ENCODE peak calls at places on chromosomes 16 and 17, in nine cellular contexts. E is mammary epithelial cell; R is neural crest cell; T is PC-9; P is mucosa of descending colon; D is fibroblast of mammary gland; H is activated CD8-positive, alpha-beta T cell treated with anti-CD3 and anti-CD28 coated beads for 36 hours; W is H9; C is chondrocyte. G is an unnamed sample.

GRCh38 chr17:35773674-35774425 is 13.2 kb downstream of the C17orf50 start:
- DNase-seq in E (no peak), R (no peak), T (no peak), P (no peak), D (no peak), H (no peak), W (no peak), C (no peak), G (no peak)

GRCh38 chr16:19382887-19383816 is 34.5 kb upstream of the TMC5 start:
- DNase-seq in E (no peak), R (no peak), T (no peak), P (no peak), D (no peak), H (no peak), W (no peak), C (no peak), G (no peak)

GRCh38 chr17:29162909-29163341 is 17.3 kb downstream of the MYO18A start:
- DNase-seq in E (no peak), R (no peak), T (no peak), P (no peak), D (peak; percentile 63), H (no peak), W (no peak), C (no peak), G (no peak)

GRCh38 chr16:87278191-87279093 is 38.8 kb downstream of the C16orf95 start:
- DNase-seq in E (peak; percentile 58), R (peak; percentile 80), T (peak; percentile 50), P (peak; percentile 81), D (peak; percentile 74), H (peak; percentile 68), W (peak; percentile 94), C (no peak), G (peak; percentile 88)

GRCh38 chr16:56625943-56626654 is 518 bp downstream of the MT1E start:
- DNase-seq in E (no peak), R (no peak), T (no peak), P (peak; percentile 60), D (peak; percentile 95), H (no peak), W (no peak), C (no peak), G (no peak)

GRCh38 chr17:78836420-78837021 is 4.1 kb downstream of the USP36 start:
- DNase-seq in E (no peak), R (no peak), T (no peak), P (no peak), D (no peak), H (no peak), W (no peak), C (peak; percentile 12), G (no peak)

GRCh38 chr17:75549246-75550138 is 24.0 kb downstream of the LLGL2 start:
- DNase-seq in E (peak; percentile 71), R (no peak), T (peak; percentile 98), P (peak; percentile 91), D (no peak), H (no peak), W (peak; percentile 94), C (no peak), G (no peak)

GRCh38 chr17:28706471-28707338 is 5.0 kb downstream of the PROCA1 start:
- DNase-seq in E (no peak), R (no peak), T (no peak), P (no peak), D (no peak), H (no peak), W (no peak), C (no peak), G (no peak)

GRCh38 chr17:51948128-51948527 is 210.4 kb downstream of the CA10 start:
- DNase-seq in E (no peak), R (no peak), T (no peak), P (peak; percentile 49), D (no peak), H (no peak), W (no peak), C (no peak), G (no peak)

GRCh38 chr17:41885733-41886132 is 20.5 kb upstream of the KLHL11 start:
- DNase-seq in E (no peak), R (peak; percentile 36), T (no peak), P (no peak), D (no peak), H (no peak), W (no peak), C (no peak), G (no peak)

GRCh38 chr16:82990155-82990554 is 363.4 kb downstream of the CDH13 start:
- DNase-seq in E (peak; percentile 36), R (no peak), T (no peak), P (no peak), D (peak; percentile 57), H (no peak), W (no peak), C (no peak), G (no peak)

GRCh38 chr16:2468725-2469398 is 2.2 kb upstream of the NTN3 start:
- DNase-seq in E (no peak), R (no peak), T (no peak), P (no peak), D (no peak), H (no peak), W (no peak), C (peak; percentile 86), G (peak; percentile 84)

GRCh38 chr17:39104046-39104445 is 47.4 kb downstream of the PLXDC1 start:
- DNase-seq in E (no peak), R (no peak), T (no peak), P (no peak), D (peak; percentile 23), H (no peak), W (no peak), C (no peak), G (no peak)

GRCh38 chr16:2949705-2950399 is 14.2 kb upstream of the KREMEN2 start:
- DNase-seq in E (no peak), R (no peak), T (no peak), P (no peak), D (no peak), H (no peak), W (no peak), C (peak; percentile 83), G (no peak)

GRCh38 chr17:30920282-30920681 is 1.5 kb upstream of the ADAP2 start:
- DNase-seq in E (no peak), R (no peak), T (no peak), P (no peak), D (no peak), H (no peak), W (peak; percentile 69), C (no peak), G (no peak)

GRCh38 chr17:30924341-30924740 is 2.6 kb downstream of the ADAP2 start:
- DNase-seq in E (no peak), R (no peak), T (no peak), P (no peak), D (no peak), H (no peak), W (no peak), C (no peak), G (no peak)

GRCh38 chr17:30922235-30922993 is 669 bp downstream of the ADAP2 start:
- DNase-seq in E (no peak), R (no peak), T (no peak), P (no peak), D (no peak), H (peak; percentile 7), W (peak; percentile 62), C (peak; percentile 88), G (peak; percentile 64)

GRCh38 chr17:30921544-30922196 is at the start of gene ADAP2:
- DNase-seq in E (peak; percentile 23), R (peak; percentile 8), T (no peak), P (peak; percentile 70), D (no peak), H (no peak), W (peak; percentile 68), C (no peak), G (peak; percentile 79)

DNA sequence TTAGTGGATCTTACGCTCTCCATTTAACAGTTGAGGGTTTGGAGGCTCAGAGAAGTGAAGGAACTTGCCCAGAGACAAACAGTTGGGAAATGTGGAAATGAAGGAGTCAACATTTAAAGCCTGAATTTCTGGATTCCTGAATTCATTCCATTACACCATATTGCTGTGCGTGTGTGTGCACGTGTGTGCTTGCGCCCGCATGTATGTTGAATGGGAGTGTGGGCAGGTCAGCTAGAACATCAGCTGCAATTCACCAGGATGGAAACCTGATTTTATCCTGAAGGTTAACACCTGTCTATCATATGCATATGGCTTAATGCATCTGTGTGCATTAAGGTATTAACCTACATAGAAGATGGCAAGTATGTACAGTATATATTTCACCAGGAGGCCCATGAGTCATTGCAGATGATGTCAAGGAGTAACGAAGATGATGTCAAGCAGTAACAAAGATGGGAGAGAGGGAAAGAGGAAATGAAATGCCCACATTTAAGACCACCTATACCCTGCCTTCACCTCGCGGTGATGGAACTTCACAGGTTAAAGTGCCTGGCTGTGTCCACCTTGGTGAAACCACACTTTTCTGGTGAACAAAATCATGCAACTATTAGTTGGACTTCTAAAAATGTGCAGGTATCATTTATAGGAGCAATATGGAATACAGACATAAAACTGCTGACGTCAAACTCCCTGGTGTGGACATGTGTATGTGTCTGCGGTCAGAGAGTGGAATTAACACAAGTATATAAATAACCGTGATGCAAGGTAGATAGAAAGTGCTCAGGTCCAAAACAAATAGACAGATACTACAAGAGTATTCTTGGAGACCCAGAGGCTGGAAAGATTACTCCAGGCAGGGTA is 832 bp upstream of the ADAP2 start:
- DNase-seq in E (no peak), R (no peak), T (no peak), P (no peak), D (no peak), H (no peak), W (no peak), C (no peak), G (no peak)
- TF ChIP-seq CTCF in E (no peak), R (no peak), T (no peak), P (no peak), D (no peak), H (no peak), W (no peak), C (no peak), G (no peak)

DNA sequence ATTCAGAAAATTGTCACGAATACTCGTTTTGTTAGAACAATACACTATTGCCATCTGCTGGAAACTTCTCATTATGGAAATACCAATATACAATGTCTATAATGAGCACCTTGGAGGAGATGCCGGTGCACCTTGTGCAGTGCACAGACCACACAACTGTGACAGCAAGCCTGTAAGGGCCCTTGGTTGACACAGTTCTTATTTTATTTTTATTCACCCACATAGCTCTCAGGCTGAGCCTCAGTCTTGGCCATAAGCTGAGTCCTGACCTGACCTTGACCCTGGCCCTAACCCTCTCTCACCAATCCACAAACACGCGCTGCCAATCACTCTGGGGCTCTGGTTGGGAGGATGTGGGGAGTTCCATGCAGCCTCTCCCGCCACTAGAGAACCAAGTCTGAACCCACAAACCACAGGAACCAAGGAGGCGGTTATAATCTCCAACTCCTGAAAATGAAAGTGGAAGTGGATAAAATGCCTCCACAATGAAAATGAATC is 7.6 kb downstream of the AIPL1 start:
- DNase-seq in E (peak; percentile 35), R (no peak), T (no peak), P (peak; percentile 27), D (peak; percentile 17), H (peak; percentile 80), W (no peak), C (no peak), G (peak; percentile 51)
- TF ChIP-seq CTCF in E (no peak), R (no peak), T (peak; percentile 42), P (no peak), D (no peak), H (no peak), W (no peak), C (peak; percentile 39), G (peak; percentile 10)

GRCh38 chr16:5633845-5634440 is 536.3 kb upstream of the EEF2KMT start:
- DNase-seq in E (no peak), R (no peak), T (no peak), P (no peak), D (peak; percentile 25), H (no peak), W (no peak), C (no peak), G (no peak)
- TF ChIP-seq CTCF in E (no peak), R (peak; percentile 71), T (peak; percentile 60), P (no peak), D (peak; percentile 32), H (peak; percentile 50), W (peak; percentile 78), C (peak; percentile 67), G (no peak)

GRCh38 chr17:82107341-82107860 is 9.4 kb upstream of the FASN start:
- DNase-seq in E (no peak), R (no peak), T (no peak), P (no peak), D (no peak), H (peak; percentile 38), W (no peak), C (no peak), G (no peak)
- TF ChIP-seq CTCF in E (peak; percentile 19), R (peak; percentile 26), T (no peak), P (no peak), D (peak; percentile 22), H (peak; percentile 47), W (peak; percentile 38), C (peak; percentile 52), G (peak; percentile 21)